ENCODE peak calls at places on chromosomes 4 and X, in seven cellular contexts. C is GM06990; M is PC-3; D is NCI-H345; L is AG08395; E is activated CD4-positive, alpha-beta T cell treated with anti-CD3 and anti-CD28 coated beads, Interleukin-2, amount 50 U/mL, for 4 hours; F is EL. V is an unnamed sample.

GRCh38 chr4:8766610-8767009 is 105.0 kb downstream of the HMX1 start:
- DNase-seq in C (no peak), L (no peak), F (no peak), M (no peak), E (no peak), D (no peak), V (no peak)

GRCh38 chr4:184456337-184456736 is 18.0 kb downstream of the IRF2 start:
- DNase-seq in D (no peak), E (no peak), M (no peak), L (no peak), F (no peak), C (no peak), V (no peak)

GRCh38 chr4:106585920-106586349 is 217.4 kb upstream of the GIMD1 start:
- DNase-seq in F (peak; percentile 62), M (peak; percentile 48), L (no peak), E (no peak), D (no peak), C (no peak), V (peak; percentile 79)

GRCh38 chrX:40006025-40007017 is 91.4 kb downstream of the BCOR start:
- DNase-seq in C (no peak), M (no peak), F (peak; percentile 50), L (no peak), D (no peak), E (peak; percentile 17), V (no peak)

GRCh38 chr4:116020141-116020722 is 906.8 kb upstream of the NDST4 start:
- DNase-seq in C (no peak), M (no peak), D (no peak), E (no peak), L (no peak), F (no peak), V (no peak)

GRCh38 chrX:3501833-3502535 is 155.5 kb upstream of the MXRA5 start:
- DNase-seq in D (no peak), E (no peak), L (peak; percentile 13), M (no peak), C (no peak), F (no peak), V (peak; percentile 17)

GRCh38 chrX:49727847-49728246 is 32.1 kb upstream of the PAGE1 start:
- DNase-seq in E (no peak), F (no peak), L (no peak), M (no peak), C (no peak), D (no peak), V (no peak)

GRCh38 chr4:98710831-98711230 is 52.4 kb upstream of the TSPAN5 start:
- DNase-seq in L (peak; percentile 47), M (peak; percentile 8), F (peak; percentile 77), C (no peak), D (no peak), E (no peak), V (no peak)

GRCh38 chr4:89765966-89766365 is 71.0 kb downstream of the SNCA start:
- DNase-seq in L (peak; percentile 67), C (no peak), E (no peak), F (peak; percentile 7), D (no peak), M (no peak), V (peak; percentile 67)

GRCh38 chr4:94766856-94767255 is 9.1 kb downstream of the BMPR1B start:
- DNase-seq in E (no peak), M (peak; percentile 81), L (no peak), C (no peak), F (no peak), D (no peak), V (peak; percentile 96)

GRCh38 chr4:28357985-28358384 is 1497.3 kb downstream of the STIM2 start:
- DNase-seq in M (peak; percentile 39), C (no peak), E (no peak), L (peak; percentile 4), F (peak; percentile 46), D (no peak), V (peak; percentile 32)

GRCh38 chrX:109036624-109037023 is 300.3 kb upstream of the IRS4 start:
- DNase-seq in F (no peak), M (no peak), L (no peak), E (no peak), D (no peak), C (no peak), V (peak; percentile 2)

GRCh38 chrX:68831405-68832100 is 2.7 kb downstream of the EFNB1 start:
- DNase-seq in L (no peak), D (no peak), F (no peak), M (no peak), E (no peak), C (no peak), V (no peak)

GRCh38 chrX:47623540-47624027 is 3.9 kb upstream of the SYN1 start:
- DNase-seq in C (no peak), M (no peak), L (peak; percentile 85), E (peak; percentile 23), D (peak; percentile 82), F (peak; percentile 72), V (peak; percentile 52)

GRCh38 chrX:3518870-3519269 is 172.4 kb upstream of the MXRA5 start:
- DNase-seq in C (no peak), E (no peak), F (peak; percentile 92), M (peak; percentile 77), D (no peak), L (peak; percentile 78), V (peak; percentile 2)

GRCh38 chr4:140293979-140294378 is 79.5 kb upstream of the SCOC start:
- DNase-seq in F (no peak), D (no peak), E (no peak), L (no peak), C (no peak), M (peak; percentile 2), V (no peak)

GRCh38 chr4:99878604-99879003 is 15.6 kb downstream of the LAMTOR3 start:
- DNase-seq in D (no peak), C (no peak), F (no peak), E (no peak), M (no peak), L (no peak), V (no peak)

GRCh38 chr4:47561331-47561730 is 76.3 kb downstream of the ATP10D start:
- DNase-seq in C (no peak), D (no peak), L (no peak), F (no peak), M (no peak), E (no peak), V (no peak)

GRCh38 chr4:6011686-6012085 is 6.5 kb downstream of the C4orf50 start:
- DNase-seq in D (peak; percentile 36), C (no peak), F (no peak), L (no peak), E (no peak), M (no peak), V (no peak)

GRCh38 chr4:121200795-121201472 is 36.8 kb upstream of the TNIP3 start:
- DNase-seq in D (no peak), M (no peak), L (no peak), E (no peak), F (no peak), C (peak; percentile 52), V (no peak)

GRCh38 chr4:105122334-105122733 is 24.3 kb upstream of the TET2 start:
- DNase-seq in D (no peak), L (no peak), F (peak; percentile 89), E (no peak), C (no peak), M (peak; percentile 56), V (no peak)

GRCh38 chr4:4323705-4324534 is 33.9 kb downstream of the ZBTB49 start:
- DNase-seq in D (no peak), E (no peak), F (peak; percentile 17), L (no peak), C (no peak), M (no peak), V (no peak)

GRCh38 chrX:121876316-121876715 is 828.9 kb downstream of the GLUD2 start:
- DNase-seq in C (no peak), F (peak; percentile 73), L (peak; percentile 52), M (no peak), E (no peak), D (no peak), V (peak; percentile 54)

GRCh38 chr4:119744580-119744979 is 116.0 kb upstream of the PDE5A start:
- DNase-seq in L (no peak), F (no peak), E (no peak), D (no peak), M (peak; percentile 10), C (no peak), V (peak; percentile 20)

GRCh38 chr4:170025523-170026252 is 507 bp downstream of the MFAP3L start:
- DNase-seq in L (no peak), M (no peak), F (no peak), C (no peak), D (no peak), E (peak; percentile 11), V (no peak)

GRCh38 chr4:13912966-13913365 is 285.4 kb upstream of the BOD1L1 start:
- DNase-seq in L (no peak), M (no peak), F (no peak), C (no peak), D (no peak), E (no peak), V (peak; percentile 15)

GRCh38 chr4:157664726-157665125 is 444.2 kb downstream of the GRIA2 start:
- DNase-seq in D (no peak), E (no peak), C (no peak), F (peak; percentile 72), M (peak; percentile 70), L (peak; percentile 50), V (peak; percentile 27)

GRCh38 chrX:45295587-45295986 is 94.9 kb upstream of the DIPK2B start:
- DNase-seq in E (no peak), D (no peak), L (peak; percentile 4), M (peak; percentile 64), C (no peak), F (peak; percentile 79), V (peak; percentile 52)